ENCODE peak calls at places on chromosomes 7 and 10, in eight cellular contexts. Q is lower leg skin, K is neural progenitor cell, L is mammary epithelial cell, J is uterus, U is hepatocyte, V is tibial artery, R is breast epithelium. H is an unnamed sample.

GRCh38 chr10:86064931-86065662 is 301.5 kb downstream of the GRID1 start:
- DNase-seq in R (no peak), Q (peak; percentile 61), U (no peak), K (no peak), J (no peak), L (no peak), V (no peak), H (no peak)

GRCh38 chr7:21568762-21569161 is 25.9 kb downstream of the DNAH11 start:
- DNase-seq in Q (no peak), J (no peak), L (no peak), V (no peak), R (no peak), U (peak; percentile 12), K (peak; percentile 46), H (no peak)

GRCh38 chr7:129750091-129750870 is 138.8 kb downstream of the NRF1 start:
- DNase-seq in K (no peak), U (no peak), L (peak; percentile 16), Q (no peak), J (no peak), V (no peak), R (no peak), H (no peak)

GRCh38 chr10:30786131-30786530 is 156.6 kb upstream of the LYZL2 start:
- DNase-seq in V (no peak), R (no peak), Q (no peak), U (no peak), J (no peak), K (no peak), L (peak; percentile 35), H (no peak)

GRCh38 chr7:47371317-47371716 is 210.6 kb downstream of the TNS3 start:
- DNase-seq in U (no peak), R (no peak), L (no peak), Q (no peak), V (no peak), K (no peak), J (no peak), H (no peak)

GRCh38 chr10:88228130-88228529 is 355.0 kb downstream of the RNLS start:
- DNase-seq in K (no peak), L (no peak), Q (no peak), J (no peak), U (no peak), V (no peak), R (no peak), H (no peak)

GRCh38 chr7:22842383-22842903 is 19.8 kb upstream of the TOMM7 start:
- DNase-seq in V (no peak), K (no peak), R (no peak), U (no peak), Q (no peak), J (no peak), L (no peak), H (no peak)

GRCh38 chr7:5470721-5471311 is 47.2 kb upstream of the TNRC18 start:
- DNase-seq in V (no peak), L (no peak), J (peak; percentile 69), K (no peak), U (no peak), Q (no peak), R (no peak), H (no peak)

GRCh38 chr10:91551856-91552255 is 81.0 kb downstream of the PPP1R3C start:
- DNase-seq in Q (no peak), K (peak; percentile 86), V (no peak), U (peak; percentile 69), J (peak; percentile 57), L (peak; percentile 25), R (no peak), H (no peak)

GRCh38 chr7:51639661-51640340 is 323.2 kb upstream of the COBL start:
- DNase-seq in J (no peak), R (no peak), V (no peak), Q (no peak), K (no peak), L (no peak), U (no peak), H (no peak)

GRCh38 chr10:126903646-126904360 is 1.4 kb upstream of the DOCK1 start:
- DNase-seq in Q (peak; percentile 77), L (no peak), K (no peak), J (no peak), V (no peak), U (no peak), R (peak; percentile 38), H (no peak)
- H3K4me3 ChIP-seq in Q (no peak overlapping the region), L (no peak overlapping the region), K (peak overlapping the region; percentile 97), J (no peak overlapping the region), V (no peak overlapping the region), U (no peak overlapping the region), R (no peak overlapping the region), H (no peak overlapping the region)

GRCh38 chr7:75937958-75938786 is 23.2 kb downstream of the POR start:
- DNase-seq in Q (peak; percentile 87), U (peak; percentile 45), L (no peak), J (peak; percentile 51), V (peak; percentile 90), K (peak; percentile 23), R (no peak), H (no peak)
- TF ChIP-seq CTCF in Q (no peak), U (no peak), L (no peak), J (no peak), V (no peak), K (no peak), R (no peak), H (no peak)

GRCh38 chr7:26102176-26102575 is 49.8 kb upstream of the NFE2L3 start:
- DNase-seq in K (peak; percentile 31), V (no peak), R (no peak), L (no peak), U (no peak), J (no peak), Q (no peak), H (no peak)
- H3K4me3 ChIP-seq in K (peak overlapping the region; percentile 32), V (peak overlapping the region; percentile 31), R (peak overlapping the region; percentile 29), L (no peak overlapping the region), U (no peak overlapping the region), J (no peak overlapping the region), Q (no peak overlapping the region), H (peak overlapping the region; percentile 50)

DNA sequence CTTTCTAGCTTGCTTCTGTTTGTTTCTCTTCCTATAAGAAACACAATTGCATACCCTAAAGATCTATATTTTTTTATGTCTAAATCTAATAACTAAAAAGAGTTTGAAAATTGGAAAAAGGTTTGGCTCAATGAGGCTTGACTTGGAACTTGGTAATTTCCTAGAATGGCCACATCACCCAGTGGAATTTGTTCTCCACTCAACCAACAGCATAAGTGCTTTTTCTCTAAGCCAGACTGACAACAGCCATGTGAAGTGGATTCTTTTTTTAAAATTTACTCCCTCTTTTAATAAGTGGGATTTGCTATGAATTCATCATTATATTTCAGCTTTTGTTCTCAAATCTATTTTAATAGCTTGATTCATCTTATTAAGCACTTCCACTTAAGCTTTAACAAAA is 33.8 kb downstream of the GBF1 start:
- DNase-seq in R (no peak), Q (no peak), L (no peak), J (no peak), U (no peak), V (no peak), K (no peak), H (no peak)
- TF ChIP-seq CTCF in R (no peak), Q (no peak), L (no peak), J (no peak), U (no peak), V (no peak), K (no peak), H (no peak)

GRCh38 chr10:131219584-131219886 is 92.0 kb downstream of the TCERG1L start:
- DNase-seq in U (no peak), V (no peak), L (no peak), J (no peak), K (no peak), Q (no peak), R (no peak), H (no peak)
- H3K4me3 ChIP-seq in U (no peak overlapping the region), V (no peak overlapping the region), L (no peak overlapping the region), J (no peak overlapping the region), K (no peak overlapping the region), Q (no peak overlapping the region), R (no peak overlapping the region), H (no peak overlapping the region)

DNA sequence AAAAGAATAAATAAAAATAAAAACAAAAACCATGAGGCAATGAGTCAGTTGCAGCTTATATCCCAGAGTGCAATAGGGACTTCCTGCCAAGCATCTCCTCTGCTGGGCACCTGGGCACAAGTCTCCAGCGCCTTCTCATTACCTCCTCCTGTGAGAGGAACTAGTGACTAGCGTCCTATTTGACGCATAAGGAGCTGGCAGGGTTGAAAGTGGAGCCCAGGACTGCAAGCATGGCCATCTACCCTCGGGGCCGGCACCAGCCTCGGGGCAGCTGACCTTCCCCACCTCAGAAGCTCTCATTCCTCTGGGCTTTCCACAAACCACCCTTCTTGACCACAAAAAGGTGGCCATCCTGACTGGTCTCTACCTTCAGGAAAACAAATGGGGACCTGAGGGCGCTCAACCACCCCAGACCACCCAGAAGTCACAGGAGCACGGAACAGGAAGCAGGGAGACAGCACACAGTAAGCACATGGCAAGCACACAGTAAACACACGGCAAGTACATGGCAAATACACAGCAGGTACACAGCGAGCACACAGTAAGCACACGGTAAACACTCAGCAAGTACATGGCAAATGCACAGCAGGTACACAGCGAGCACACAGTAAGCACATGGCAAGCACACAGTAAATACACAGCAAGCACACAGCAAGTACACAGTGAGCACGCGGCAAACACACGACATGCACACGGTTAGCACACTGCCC is 19.1 kb downstream of the CTBP2 start:
- DNase-seq in V (no peak), U (no peak), J (no peak), L (no peak), Q (no peak), R (no peak), K (no peak), H (no peak)
- TF ChIP-seq CTCF in V (no peak), U (no peak), J (no peak), L (no peak), Q (no peak), R (no peak), K (no peak), H (no peak)

GRCh38 chr7:19772858-19773337 is 519 bp downstream of the TMEM196 start:
- DNase-seq in J (peak; percentile 34), L (peak; percentile 41), U (peak; percentile 68), Q (no peak), K (peak; percentile 83), V (no peak), R (no peak), H (no peak)
- H3K4me3 ChIP-seq in J (no peak overlapping the region), L (peak overlapping the region; percentile 27), U (peak overlapping the region; percentile 44), Q (no peak overlapping the region), K (peak overlapping the region; percentile 54), V (peak overlapping the region; percentile 21), R (peak overlapping the region; percentile 5), H (no peak overlapping the region)

DNA sequence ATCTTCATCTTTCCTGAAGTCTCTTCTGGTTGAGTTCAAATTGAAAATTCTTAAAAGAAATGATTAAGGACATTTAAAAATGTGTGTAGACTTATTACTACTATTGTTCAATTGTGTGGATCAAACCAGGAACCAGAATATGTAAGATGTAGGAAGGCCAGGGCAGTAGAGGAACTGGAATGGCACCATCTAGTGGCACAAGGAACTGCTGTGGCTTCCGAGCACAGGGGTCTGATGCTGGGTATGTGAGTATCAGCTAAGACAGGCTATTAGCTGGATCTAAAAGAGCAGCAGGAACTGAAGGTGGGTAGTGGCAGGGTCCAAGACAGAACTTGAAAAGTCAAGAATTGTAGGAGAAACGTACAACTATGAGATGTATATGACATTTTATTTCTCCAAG is 247.3 kb downstream of the SEMA3A start:
- DNase-seq in K (peak; percentile 57), U (peak; percentile 10), J (no peak), L (peak; percentile 10), Q (no peak), R (no peak), V (no peak), H (no peak)
- TF ChIP-seq CTCF in K (peak; percentile 70), U (peak; percentile 34), J (no peak), L (peak; percentile 45), Q (no peak), R (no peak), V (no peak), H (peak; percentile 64)